ENCODE peak calls at places on chromosome 22, in four cellular contexts. Q is tibial nerve, Z is upper lobe of left lung, U is lower leg skin. P is an unnamed sample.

GRCh38 chr22:35319244-35319985 is 19.7 kb downstream of the TOM1 start:
- DNase-seq in U (no peak), Q (no peak), Z (no peak), P (no peak)

GRCh38 chr22:37496651-37497599 is 10.7 kb upstream of the MFNG start:
- DNase-seq in Z (no peak), U (no peak), Q (no peak), P (no peak)

GRCh38 chr22:50734343-50734771 is 3.6 kb upstream of the ACR start:
- DNase-seq in U (peak), Q (peak), Z (no peak), P (peak)

GRCh38 chr22:30427871-30428270 is 2.3 kb downstream of the MTFP1 start:
- DNase-seq in Q (no peak), U (no peak), Z (no peak), P (no peak)

GRCh38 chr22:31583861-31584485 is 78.0 kb downstream of the PISD start:
- DNase-seq in Z (no peak), Q (no peak), U (peak), P (no peak)

GRCh38 chr22:37193629-37194191 is 5.7 kb upstream of the C1QTNF6 start:
- DNase-seq in Z (no peak), U (peak), Q (no peak), P (peak)

GRCh38 chr22:36467946-36468345 is 13.5 kb downstream of the TXN2 start:
- DNase-seq in Z (peak), Q (no peak), U (peak), P (no peak)

GRCh38 chr22:31089101-31090100 is 8.3 kb downstream of the SMTN start:
- DNase-seq in Q (no peak), Z (peak), U (no peak), P (peak)

GRCh38 chr22:36365020-36365411 is 22.8 kb downstream of the MYH9 start:
- DNase-seq in Z (peak), Q (no peak), U (no peak), P (peak)

GRCh38 chr22:38352436-38352835 is 35.2 kb upstream of the CSNK1E start:
- DNase-seq in Z (no peak), Q (no peak), U (peak), P (no peak)

GRCh38 chr22:33851985-33852384 is 68.3 kb downstream of the LARGE1 start:
- DNase-seq in Q (no peak), Z (no peak), U (no peak), P (no peak)

GRCh38 chr22:35736701-35737100 is 19.0 kb downstream of the APOL5 start:
- DNase-seq in U (no peak), Q (no peak), Z (no peak), P (no peak)

GRCh38 chr22:32987081-32987631 is 71.0 kb downstream of the SYN3 start:
- DNase-seq in Q (no peak), Z (no peak), U (peak), P (no peak)

GRCh38 chr22:25777870-25778269 is 35.9 kb downstream of the MYO18B start:
- DNase-seq in Q (no peak), Z (no peak), U (no peak), P (no peak)

GRCh38 chr22:35835998-35836691 is 118.5 kb downstream of the APOL5 start:
- DNase-seq in Z (peak), Q (no peak), U (no peak), P (no peak)

GRCh38 chr22:27474711-27475547 is 326.6 kb downstream of the MN1 start:
- DNase-seq in U (no peak), Z (no peak), Q (no peak), P (no peak)

GRCh38 chr22:24694971-24695928 is 79.3 kb downstream of the PIWIL3 start:
- DNase-seq in U (no peak), Z (peak), Q (no peak), P (peak)

GRCh38 chr22:44098966-44099530 is 74.9 kb downstream of the PARVB start:
- DNase-seq in U (peak), Z (no peak), Q (no peak), P (no peak)
- TF ChIP-seq POLR2A in U (no peak), Z (no peak), Q (no peak), P (no peak)

GRCh38 chr22:39522567-39523300 is 2.4 kb downstream of the ATF4 start:
- DNase-seq in Z (no peak), U (no peak), Q (no peak), P (peak)
- TF ChIP-seq POLR2A in Z (peak), U (no peak), Q (no peak), P (peak)

GRCh38 chr22:46055851-46056168 is 78.8 kb upstream of the WNT7B start:
- DNase-seq in Q (no peak), Z (no peak), U (no peak), P (peak)

GRCh38 chr22:46056169-46057041 is 79.4 kb upstream of the WNT7B start:
- DNase-seq in U (peak), Z (peak), Q (peak), P (peak)

GRCh38 chr22:46058591-46059519 is 81.9 kb upstream of the WNT7B start:
- DNase-seq in U (peak), Z (peak), Q (peak), P (no peak)

GRCh38 chr22:46057206-46057605 is 80.2 kb upstream of the WNT7B start:
- DNase-seq in U (peak), Z (no peak), Q (peak), P (peak)

DNA sequence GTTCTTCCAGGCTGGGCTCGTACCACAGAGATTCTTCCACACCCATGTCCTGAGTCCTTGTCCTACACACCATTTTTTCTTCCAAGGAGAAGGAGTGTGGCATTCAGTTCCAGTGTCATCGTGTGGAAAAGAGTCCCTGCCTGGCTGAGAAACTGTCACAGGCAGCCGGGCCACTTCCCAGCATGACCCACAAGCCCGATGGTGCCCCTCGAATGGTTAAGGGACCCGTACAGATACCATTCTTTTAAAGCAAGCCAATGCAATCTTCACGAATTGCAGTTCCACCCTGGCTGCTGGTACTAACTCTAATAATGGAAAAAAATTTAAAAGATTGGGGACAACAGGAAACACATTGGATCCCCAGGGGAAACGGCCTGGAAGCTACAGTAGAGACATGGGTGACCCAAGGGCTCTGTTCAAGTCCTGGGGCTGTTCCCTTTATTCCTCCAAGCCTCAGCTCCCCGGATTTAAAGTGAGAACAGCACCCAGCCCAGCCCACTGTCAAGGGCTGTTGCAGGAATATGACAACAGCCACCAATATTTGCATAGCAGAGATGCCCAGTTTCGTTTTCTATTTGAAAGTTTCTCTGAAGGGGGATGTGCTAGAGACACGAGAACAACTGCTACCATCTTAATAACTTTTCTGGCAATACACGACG is 80.9 kb upstream of the WNT7B start:
- DNase-seq in Z (peak), Q (peak), U (peak), P (peak)
- TF ChIP-seq POLR2A in Z (peak), Q (peak), U (no peak), P (no peak)

GRCh38 chr22:45671783-45672563 is at the start of gene ATXN10:
- DNase-seq in Z (peak), U (peak), Q (no peak), P (peak)
- TF ChIP-seq POLR2A in Z (peak), U (no peak), Q (no peak), P (peak)

GRCh38 chr22:20319745-20320658 is at the start of gene DGCR6L:
- DNase-seq in Q (peak), U (peak), Z (peak), P (peak)
- TF ChIP-seq POLR2A in Q (peak), U (no peak), Z (peak), P (peak)

GRCh38 chr22:41525450-41526225 is 18.6 kb downstream of the POLR3H start:
- DNase-seq in U (no peak), Z (no peak), Q (no peak), P (no peak)
- TF ChIP-seq POLR2A in U (no peak), Z (no peak), Q (no peak), P (no peak)

P was measured in Peyer's patch.